ENCODE peak calls at places on chromosomes 12 and 14, in eight cellular contexts. R is psoas muscle, C is brain microvascular endothelial cell, Z is astrocyte, Q is GM23338, N is heart right ventricle, S is suprapubic skin, E is transverse colon. D is an unnamed sample.
A peak's percentile ranks its signal among the peaks of the same experiment; 100 is the strongest.

GRCh38 chr12:48613321-48613720 is 43.5 kb upstream of the LALBA start:
- DNase-seq in C (no peak), Q (no peak), S (no peak), E (no peak), R (no peak), Z (no peak), N (no peak), D (no peak)

GRCh38 chr12:84198294-84198946 is 714.2 kb downstream of the SLC6A15 start:
- DNase-seq in Q (no peak), C (no peak), E (no peak), R (no peak), S (no peak), N (no peak), Z (no peak), D (no peak)

GRCh38 chr12:67358686-67359374 is 89.7 kb downstream of the CAND1 start:
- DNase-seq in C (peak; percentile 90), Q (no peak), N (no peak), Z (peak; percentile 92), R (no peak), E (no peak), S (no peak), D (no peak)

GRCh38 chr14:34650786-34651584 is 21.0 kb upstream of the SNX6 start:
- DNase-seq in N (no peak), Z (peak; percentile 100), C (peak; percentile 97), E (no peak), Q (no peak), S (no peak), R (no peak), D (peak; percentile 69)

GRCh38 chr12:55652352-55652751 is 15.7 kb downstream of the OR10P1 start:
- DNase-seq in C (no peak), Q (no peak), N (no peak), E (no peak), R (no peak), S (no peak), Z (no peak), D (no peak)

GRCh38 chr12:18706798-18707197 is 31.0 kb downstream of the PLCZ1 start:
- DNase-seq in R (peak; percentile 23), Q (no peak), Z (no peak), C (no peak), N (no peak), S (no peak), E (no peak), D (no peak)

GRCh38 chr12:130335517-130336392 is 1.9 kb upstream of the PIWIL1 start:
- DNase-seq in E (peak; percentile 31), R (no peak), Z (peak; percentile 8), Q (peak; percentile 74), N (no peak), C (peak; percentile 55), S (no peak), D (no peak)

GRCh38 chr14:21069388-21070082 is 569 bp upstream of the ARHGEF40 start:
- DNase-seq in N (peak; percentile 45), R (no peak), Z (peak; percentile 23), Q (peak; percentile 91), C (no peak), S (peak; percentile 78), E (no peak), D (no peak)

GRCh38 chr12:128810182-128811127 is 13.3 kb downstream of the SLC15A4 start:
- DNase-seq in E (peak; percentile 65), S (no peak), N (peak; percentile 43), R (peak; percentile 93), C (no peak), Q (no peak), Z (no peak), D (no peak)

GRCh38 chr12:60693019-60693626 is 1097.3 kb downstream of the SLC16A7 start:
- DNase-seq in Z (no peak), R (no peak), S (no peak), C (peak; percentile 24), N (no peak), E (no peak), Q (no peak), D (no peak)

GRCh38 chr14:101620821-101621785 is 59.8 kb downstream of the DIO3 start:
- DNase-seq in N (no peak), C (no peak), Z (no peak), R (no peak), E (no peak), Q (no peak), S (no peak), D (no peak)

GRCh38 chr14:90559811-90560492 is 163.1 kb downstream of the CALM1 start:
- DNase-seq in Q (no peak), E (no peak), Z (no peak), C (no peak), S (no peak), R (peak; percentile 26), N (no peak), D (no peak)

GRCh38 chr14:61102549-61103466 is 121.8 kb downstream of the SLC38A6 start:
- DNase-seq in R (no peak), C (no peak), Q (no peak), N (no peak), E (no peak), Z (no peak), S (no peak), D (no peak)

DNA sequence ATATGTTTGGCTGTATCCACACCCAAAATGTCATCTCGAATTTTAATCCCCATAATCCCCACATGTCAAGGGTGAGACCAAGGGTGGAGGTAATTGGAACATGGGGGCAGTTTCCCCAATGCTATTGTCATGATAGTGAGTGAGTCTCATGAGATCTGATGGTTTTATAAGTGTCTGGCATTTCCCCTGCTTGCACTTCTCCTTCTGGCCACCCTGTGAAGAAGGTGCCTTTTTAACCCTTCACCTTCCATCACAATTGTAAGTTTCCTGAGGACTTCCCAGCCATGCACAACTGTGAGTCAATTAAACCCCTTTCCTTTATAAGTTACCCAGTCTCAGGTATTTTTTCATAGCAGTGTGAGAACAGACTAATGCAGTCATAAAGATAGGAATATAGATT is 216.7 kb upstream of the SSTR1 start:
- DNase-seq in N (no peak), R (no peak), Z (no peak), S (no peak), E (no peak), Q (peak; percentile 50), C (no peak), D (no peak)
- H3K27ac ChIP-seq in N (no peak overlapping the region), R (no peak overlapping the region), Z (no peak overlapping the region), S (no peak overlapping the region), E (no peak overlapping the region), Q (no peak overlapping the region), C (no peak overlapping the region), D (no peak overlapping the region)

GRCh38 chr12:116918464-116918863 is 7.7 kb downstream of the FBXW8 start:
- DNase-seq in Z (no peak), R (no peak), C (no peak), N (no peak), E (no peak), Q (peak; percentile 24), S (no peak), D (no peak)

GRCh38 chr12:116916714-116917114 is 6.0 kb downstream of the FBXW8 start:
- DNase-seq in C (peak; percentile 68), R (no peak), Z (peak; percentile 87), N (no peak), E (peak; percentile 9), Q (peak; percentile 26), S (no peak), D (peak; percentile 50)

GRCh38 chr12:116919247-116919671 is 8.5 kb downstream of the FBXW8 start:
- DNase-seq in E (peak; percentile 25), C (no peak), N (no peak), S (no peak), Z (no peak), Q (no peak), R (no peak), D (no peak)

GRCh38 chr12:116915326-116915725 is 4.6 kb downstream of the FBXW8 start:
- DNase-seq in R (no peak), N (no peak), S (no peak), C (no peak), Z (no peak), Q (no peak), E (no peak), D (no peak)

GRCh38 chr12:116916122-116916521 is 5.4 kb downstream of the FBXW8 start:
- DNase-seq in R (no peak), N (no peak), Q (no peak), Z (peak; percentile 64), E (no peak), C (no peak), S (no peak), D (peak; percentile 50)
- H3K27ac ChIP-seq in R (no peak overlapping the region), N (no peak overlapping the region), Q (no peak overlapping the region), Z (peak overlapping the region; percentile 13), E (no peak overlapping the region), C (no peak overlapping the region), S (no peak overlapping the region), D (peak overlapping the region; percentile 61)

GRCh38 chr14:99579077-99579836 is 24.8 kb downstream of the CCDC85C start:
- DNase-seq in Q (no peak), Z (no peak), C (no peak), N (no peak), R (no peak), E (peak; percentile 86), S (no peak), D (no peak)
- H3K27ac ChIP-seq in Q (peak overlapping the region; percentile 14), Z (peak overlapping the region; percentile 82), C (no peak overlapping the region), N (peak overlapping the region; percentile 78), R (peak overlapping the region; percentile 65), E (peak overlapping the region; percentile 82), S (peak overlapping the region; percentile 90), D (peak overlapping the region; percentile 100)

GRCh38 chr14:39491134-39491541 is 58.9 kb upstream of the FBXO33 start:
- DNase-seq in C (peak; percentile 12), R (no peak), Q (peak; percentile 75), S (no peak), Z (peak; percentile 18), N (no peak), E (no peak), D (no peak)
- H3K27ac ChIP-seq in C (no peak overlapping the region), R (no peak overlapping the region), Q (no peak overlapping the region), S (no peak overlapping the region), Z (peak overlapping the region; percentile 78), N (no peak overlapping the region), E (no peak overlapping the region), D (no peak overlapping the region)

GRCh38 chr12:27351476-27351875 is 18.8 kb downstream of the BMAL2 start:
- DNase-seq in R (no peak), N (no peak), S (no peak), C (no peak), E (no peak), Z (no peak), Q (no peak), D (no peak)
- H3K27ac ChIP-seq in R (no peak overlapping the region), N (no peak overlapping the region), S (no peak overlapping the region), C (no peak overlapping the region), E (no peak overlapping the region), Z (no peak overlapping the region), Q (no peak overlapping the region), D (no peak overlapping the region)

GRCh38 chr14:31418440-31418839 is 1.9 kb downstream of the HEATR5A start:
- DNase-seq in Z (no peak), Q (no peak), C (no peak), E (no peak), R (no peak), S (no peak), N (no peak), D (no peak)

GRCh38 chr14:31421200-31421599 is 850 bp upstream of the HEATR5A start:
- DNase-seq in S (no peak), Q (no peak), C (no peak), Z (no peak), N (no peak), E (no peak), R (no peak), D (no peak)

GRCh38 chr14:31420319-31421081 is at the start of gene HEATR5A:
- DNase-seq in N (peak; percentile 97), C (peak; percentile 91), R (peak; percentile 98), S (peak; percentile 95), Z (peak; percentile 92), E (peak; percentile 97), Q (peak; percentile 96), D (peak; percentile 64)

GRCh38 chr14:31420013-31420318 is 384 bp downstream of the HEATR5A start:
- DNase-seq in R (peak; percentile 80), Z (no peak), Q (peak; percentile 77), E (peak; percentile 84), S (peak; percentile 73), N (peak; percentile 72), C (no peak), D (no peak)

GRCh38 chr14:31419179-31420012 is 954 bp downstream of the HEATR5A start:
- DNase-seq in N (no peak), Z (peak; percentile 29), E (no peak), S (no peak), Q (no peak), C (peak; percentile 18), R (no peak), D (no peak)
- H3K27ac ChIP-seq in N (peak overlapping the region; percentile 90), Z (peak overlapping the region; percentile 82), E (peak overlapping the region; percentile 94), S (peak overlapping the region; percentile 91), Q (peak overlapping the region; percentile 17), C (peak overlapping the region; percentile 72), R (peak overlapping the region; percentile 91), D (peak overlapping the region; percentile 60)

D was measured in epithelial cell of prostate.